ENCODE peak calls at places on chromosomes 4 and X, in eight cellular contexts. C, A, Y, K, B, Z, R and U are unnamed samples. For H3K4me1, the result is how much of the 10 kb centered on the place peaks cover.

GRCh38 chrX:108347800-108348199 is 90.4 kb downstream of the COL4A6 start:
- DNase-seq in C (no peak), A (no peak), Y (no peak), K (no peak), B (no peak), Z (peak), R (no peak), U (no peak)

GRCh38 chr4:147678796-147679549 is 5.0 kb downstream of the PRMT9 start:
- DNase-seq in C (no peak), A (no peak), Y (no peak), K (no peak), B (no peak), Z (peak), R (no peak), U (no peak)

GRCh38 chr4:140186651-140187315 is 32.8 kb upstream of the MAML3 start:
- DNase-seq in C (peak), A (no peak), Y (no peak), K (no peak), B (no peak), Z (no peak), R (peak), U (no peak)

GRCh38 chr4:2248044-2248780 is 6.3 kb upstream of the HAUS3 start:
- DNase-seq in C (no peak), A (peak), Y (peak), K (no peak), B (no peak), Z (no peak), R (peak), U (no peak)

GRCh38 chr4:143185253-143186107 is 763 bp downstream of the USP38 start:
- DNase-seq in C (peak), A (peak), Y (peak), K (no peak), B (no peak), Z (peak), R (no peak), U (no peak)

GRCh38 chr4:77776182-77777134 is 42.7 kb downstream of the CNOT6L start:
- DNase-seq in C (peak), A (no peak), Y (no peak), K (no peak), B (no peak), Z (no peak), R (no peak), U (no peak)

GRCh38 chrX:45196701-45197100 is 4.0 kb downstream of the DIPK2B start:
- DNase-seq in C (no peak), A (no peak), Y (no peak), K (no peak), B (no peak), Z (no peak), R (no peak), U (no peak)

GRCh38 chr4:173564461-173564860 is 34.4 kb upstream of the HAND2 start:
- DNase-seq in C (no peak), A (no peak), Y (no peak), K (no peak), B (no peak), Z (no peak), R (no peak), U (no peak)

GRCh38 chr4:168811793-168812651 is 198.0 kb downstream of the CBR4 start:
- DNase-seq in C (no peak), A (no peak), Y (no peak), K (no peak), B (no peak), Z (no peak), R (no peak), U (no peak)

GRCh38 chr4:26317766-26318165 is 3.0 kb upstream of the RBPJ start:
- DNase-seq in C (no peak), A (no peak), Y (no peak), K (no peak), B (no peak), Z (no peak), R (no peak), U (no peak)

GRCh38 chrX:53930513-53931380 is 113.5 kb downstream of the PHF8 start:
- DNase-seq in C (no peak), A (no peak), Y (no peak), K (no peak), B (no peak), Z (no peak), R (no peak), U (no peak)

GRCh38 chr4:40916880-40917279 is 167.1 kb downstream of the NSUN7 start:
- DNase-seq in C (peak), A (no peak), Y (no peak), K (peak), B (no peak), Z (peak), R (peak), U (no peak)

GRCh38 chr4:147782087-147782781 is 50.3 kb downstream of the ARHGAP10 start:
- DNase-seq in C (no peak), A (no peak), Y (no peak), K (no peak), B (no peak), Z (no peak), R (no peak), U (no peak)

GRCh38 chr4:90799895-90800294 is 672.7 kb downstream of the CCSER1 start:
- DNase-seq in C (no peak), A (no peak), Y (no peak), K (no peak), B (no peak), Z (no peak), R (no peak), U (no peak)

GRCh38 chr4:181559637-181560036 is 683.6 kb upstream of the TENM3 start:
- DNase-seq in C (no peak), A (no peak), Y (no peak), K (no peak), B (no peak), Z (no peak), R (no peak), U (no peak)

GRCh38 chr4:22897520-22898108 is 204.9 kb downstream of the GBA3 start:
- DNase-seq in C (peak), A (no peak), Y (no peak), K (peak), B (no peak), Z (peak), R (peak), U (no peak)

GRCh38 chr4:68466751-68467150 is 19.5 kb downstream of the TMPRSS11E start:
- DNase-seq in C (no peak), A (no peak), Y (no peak), K (no peak), B (no peak), Z (no peak), R (no peak), U (no peak)

GRCh38 chr4:36610628-36611027 is 329.2 kb downstream of the DTHD1 start:
- DNase-seq in C (no peak), A (no peak), Y (no peak), K (no peak), B (no peak), Z (no peak), R (no peak), U (no peak)

GRCh38 chrX:110435191-110435590 is 76.5 kb downstream of the RTL9 start:
- DNase-seq in C (no peak), A (no peak), Y (no peak), K (no peak), B (no peak), Z (no peak), R (no peak), U (no peak)

GRCh38 chrX:12956704-12957541 is 18.0 kb upstream of the TMSB4X start:
- DNase-seq in C (no peak), A (no peak), Y (no peak), K (peak), B (peak), Z (no peak), R (no peak), U (no peak)

GRCh38 chr4:87982446-87982845 is 6.9 kb downstream of the SPP1 start:
- DNase-seq in C (no peak), A (no peak), Y (no peak), K (no peak), B (no peak), Z (no peak), R (no peak), U (no peak)

GRCh38 chr4:78220283-78220682 is 163.2 kb downstream of the FRAS1 start:
- DNase-seq in C (no peak), A (no peak), Y (no peak), K (no peak), B (no peak), Z (no peak), R (no peak), U (no peak)

GRCh38 chr4:55793479-55793878 is 26.1 kb upstream of the EXOC1L start:
- DNase-seq in C (no peak), A (no peak), Y (peak), K (no peak), B (no peak), Z (no peak), R (no peak), U (no peak)

GRCh38 chrX:9465380-9466114 is 689 bp downstream of the TBL1X start:
- DNase-seq in C (peak), A (no peak), Y (peak), K (peak), B (no peak), Z (peak), R (peak), U (no peak)

GRCh38 chrX:1597345-1598020 is 6.1 kb downstream of the AKAP17A start:
- DNase-seq in C (no peak), A (no peak), Y (peak), K (no peak), B (no peak), Z (peak), R (peak), U (no peak)

GRCh38 chr4:144410230-144410783 is 235.6 kb upstream of the HHIP start:
- DNase-seq in C (no peak), A (no peak), Y (no peak), K (no peak), B (no peak), Z (no peak), R (no peak), U (no peak)
- TF ChIP-seq POLR2A in C (no peak), A (no peak), Y (no peak), K (no peak), B (no peak), Z (no peak), R (no peak), U (no peak)

DNA sequence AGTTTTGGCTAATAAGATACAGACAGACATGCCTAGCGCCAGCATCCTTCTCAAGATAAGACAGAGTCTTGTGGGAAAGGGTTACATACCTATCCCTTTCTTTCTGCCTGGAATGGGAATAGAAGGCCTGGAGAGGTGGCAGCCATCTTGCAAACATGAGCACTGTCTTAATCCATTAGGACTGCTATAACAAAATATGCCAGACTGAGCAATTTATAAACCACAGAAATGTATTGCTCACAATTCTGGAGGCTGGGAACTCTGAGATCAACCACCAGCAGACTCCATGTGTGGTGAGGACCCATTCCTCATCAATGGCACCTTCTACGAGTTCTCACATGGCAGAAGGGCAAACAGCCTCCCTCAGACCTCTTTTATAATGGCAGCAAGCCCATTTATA is 26.5 kb upstream of the NEIL3 start:
- DNase-seq in C (no peak), A (no peak), Y (no peak), K (no peak), B (no peak), Z (no peak), R (no peak), U (no peak)
- TF ChIP-seq POLR2AphosphoS5 in C (no peak), A (no peak), Y (no peak), K (no peak), B (no peak), Z (no peak), R (no peak), U (no peak)

GRCh38 chr4:128354205-128354821 is 66.7 kb upstream of the PGRMC2 start:
- DNase-seq in C (peak), A (no peak), Y (no peak), K (no peak), B (no peak), Z (no peak), R (peak), U (peak)
- H3K4me1 ChIP-seq in C (under half), A (under half), Y (under half), K (under half), B (under half), Z (under half), R (under half), U (under half)

DNA sequence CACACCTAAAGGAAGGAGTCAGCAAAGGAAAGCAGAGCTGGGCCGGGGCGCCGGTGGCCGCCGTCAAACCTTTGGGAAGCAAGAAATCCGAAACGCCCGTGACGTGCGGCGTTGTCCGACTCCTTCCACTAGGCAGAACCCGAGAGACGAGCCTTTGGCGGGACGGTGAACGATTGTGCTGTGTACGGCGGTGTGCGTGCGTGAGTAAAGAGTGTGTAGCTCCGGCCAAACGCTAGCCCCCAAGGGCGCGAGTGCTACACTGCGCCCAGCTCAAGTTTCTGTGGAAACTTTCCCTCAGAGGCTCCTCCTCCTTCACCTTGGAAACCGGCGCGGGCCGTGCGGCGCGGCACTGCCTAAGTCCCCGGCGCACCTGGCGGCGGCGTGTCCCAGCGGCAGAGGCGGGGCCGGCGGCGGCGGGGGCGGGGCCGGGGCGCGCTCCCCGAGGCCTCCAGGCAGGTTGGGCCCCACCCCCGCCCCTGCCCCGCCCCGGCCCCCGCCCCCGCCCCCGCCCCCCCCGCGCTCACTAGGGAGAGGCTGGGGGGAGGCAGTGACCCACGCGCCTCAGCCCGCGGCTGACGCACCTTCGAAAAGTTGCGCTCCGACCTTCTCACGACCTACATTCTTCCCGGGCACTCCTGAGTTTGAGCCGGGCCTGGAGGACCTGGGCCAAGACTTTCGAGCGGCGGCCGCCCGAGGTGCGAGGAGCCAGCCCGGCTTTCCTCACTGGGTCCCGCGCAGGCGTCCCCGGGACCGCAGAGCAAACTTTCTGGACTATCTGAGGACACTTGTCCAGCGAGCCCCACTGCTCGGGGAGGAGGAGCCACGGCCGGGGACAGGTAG is at the start of gene FHIP1A:
- DNase-seq in C (peak), A (peak), Y (peak), K (peak), B (no peak), Z (peak), R (peak), U (peak)
- TF ChIP-seq POLR2A in C (peak), A (no peak), Y (no peak), K (peak), B (no peak), Z (peak), R (no peak), U (peak)

GRCh38 chrX:40105791-40106676 is 8.3 kb upstream of the BCOR start:
- DNase-seq in C (peak), A (no peak), Y (peak), K (peak), B (no peak), Z (peak), R (peak), U (peak)

GRCh38 chrX:40108084-40108958 is 10.6 kb upstream of the BCOR start:
- DNase-seq in C (peak), A (no peak), Y (peak), K (no peak), B (no peak), Z (peak), R (peak), U (peak)

GRCh38 chrX:40106677-40107290 is 9.0 kb upstream of the BCOR start:
- DNase-seq in C (no peak), A (no peak), Y (no peak), K (no peak), B (no peak), Z (no peak), R (no peak), U (no peak)

GRCh38 chrX:40108959-40109287 is 11.2 kb upstream of the BCOR start:
- DNase-seq in C (peak), A (peak), Y (peak), K (peak), B (no peak), Z (peak), R (peak), U (peak)

DNA sequence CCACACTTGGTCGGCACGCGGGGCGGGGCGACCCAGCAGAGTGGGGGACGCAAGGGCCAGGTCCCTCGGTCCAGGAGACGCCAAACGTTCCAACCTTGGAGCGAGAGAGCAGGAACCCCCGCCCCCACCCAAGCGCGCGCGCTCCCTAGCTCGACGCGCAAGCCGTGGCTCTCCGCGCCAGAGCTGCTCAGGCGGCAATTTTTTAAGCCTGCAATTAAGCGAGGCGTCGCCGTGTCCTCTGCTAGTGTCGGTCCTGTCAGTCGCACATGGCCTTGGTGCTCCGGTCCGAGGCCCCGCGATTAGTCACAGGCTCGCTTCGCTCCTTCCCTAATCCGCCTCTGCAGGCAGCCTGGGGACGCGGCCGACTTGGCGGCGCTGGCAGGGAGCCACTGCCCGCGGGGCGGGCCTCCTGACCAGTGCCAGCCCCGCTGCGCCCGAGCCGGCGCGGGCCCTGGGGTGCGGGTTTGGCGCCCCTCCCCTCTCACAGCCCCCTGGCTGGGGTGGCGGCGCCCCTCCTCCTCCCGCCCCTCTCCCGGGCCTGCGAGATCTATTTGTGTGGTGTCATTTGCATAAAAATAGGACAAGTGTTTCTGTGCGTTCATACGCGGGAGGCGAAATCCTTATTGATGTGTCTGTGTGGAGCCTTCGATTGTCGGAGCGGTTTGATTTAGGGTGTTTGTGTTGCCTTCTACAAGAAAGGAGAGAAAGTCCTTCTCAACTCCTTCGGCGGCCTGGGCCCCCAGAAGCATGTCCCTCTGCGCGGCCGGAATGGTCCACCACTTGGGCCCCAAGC is 9.7 kb upstream of the BCOR start:
- DNase-seq in C (peak), A (no peak), Y (peak), K (no peak), B (no peak), Z (peak), R (peak), U (peak)
- TF ChIP-seq POLR2AphosphoS5 in C (peak), A (no peak), Y (peak), K (no peak), B (no peak), Z (no peak), R (no peak), U (no peak)

GRCh38 chrX:65608021-65608420 is 59.4 kb upstream of the MSN start:
- DNase-seq in C (no peak), A (no peak), Y (no peak), K (no peak), B (no peak), Z (no peak), R (no peak), U (no peak)

GRCh38 chrX:65601530-65602281 is 65.7 kb upstream of the MSN start:
- DNase-seq in C (peak), A (peak), Y (peak), K (no peak), B (no peak), Z (no peak), R (peak), U (no peak)

GRCh38 chrX:65609237-65609636 is 58.2 kb upstream of the MSN start:
- DNase-seq in C (no peak), A (no peak), Y (no peak), K (no peak), B (no peak), Z (no peak), R (no peak), U (no peak)

GRCh38 chrX:65610040-65610439 is 57.4 kb upstream of the MSN start:
- DNase-seq in C (no peak), A (no peak), Y (no peak), K (no peak), B (no peak), Z (no peak), R (no peak), U (no peak)

GRCh38 chrX:65607070-65607742 is 60.2 kb upstream of the MSN start:
- DNase-seq in C (no peak), A (no peak), Y (no peak), K (no peak), B (no peak), Z (no peak), R (no peak), U (no peak)
- H3K4me1 ChIP-seq in C (under half), A (under half), Y (under half), K (under half), B (under half), Z (under half), R (under half), U (under half)